ENCODE peak calls at places on chromosome 21, in nine cellular contexts. T is prostate gland, N is heart left ventricle, B is IMR-90, W is astrocyte, E is WERI-Rb-1, A is cardiac muscle cell, F is spleen, P is Caco-2. C is an unnamed sample.

GRCh38 chr21:44931137-44931500 is 8.7 kb upstream of the SLX9 start:
- DNase-seq in F (peak), E (no peak), B (no peak), P (no peak), T (no peak), A (peak), W (no peak), N (no peak), C (no peak)

GRCh38 chr21:46099476-46099875 is 1.6 kb downstream of the COL6A2 start:
- DNase-seq in E (peak), A (peak), B (peak), P (peak), F (peak), W (no peak), N (peak), T (peak), C (no peak)

GRCh38 chr21:34154878-34155277 is 81.5 kb downstream of the MRPS6 start:
- DNase-seq in A (no peak), E (no peak), W (no peak), F (no peak), T (no peak), B (no peak), P (no peak), N (no peak), C (no peak)

GRCh38 chr21:39185157-39185556 is 1.9 kb upstream of the PSMG1 start:
- DNase-seq in P (no peak), T (no peak), F (no peak), N (no peak), W (no peak), B (no peak), E (no peak), A (no peak), C (no peak)

GRCh38 chr21:38531610-38532009 is 33.3 kb upstream of the ERG start:
- DNase-seq in T (no peak), N (peak), P (no peak), E (no peak), F (no peak), A (peak), W (no peak), B (no peak), C (no peak)

GRCh38 chr21:38819051-38819718 is 13.5 kb downstream of the ETS2 start:
- DNase-seq in N (no peak), A (no peak), F (no peak), B (no peak), T (no peak), E (no peak), W (no peak), P (no peak), C (no peak)

GRCh38 chr21:28132713-28133112 is 860.0 kb downstream of the LTN1 start:
- DNase-seq in F (no peak), T (no peak), E (no peak), W (peak), B (peak), P (no peak), N (no peak), A (no peak), C (no peak)

GRCh38 chr21:29979043-29979442 is 39.2 kb upstream of the GRIK1 start:
- DNase-seq in N (no peak), B (no peak), A (no peak), P (no peak), F (no peak), E (no peak), W (no peak), T (no peak), C (no peak)

GRCh38 chr21:15065381-15066230 is 806 bp upstream of the NRIP1 start:
- DNase-seq in F (peak), W (peak), T (peak), A (peak), N (peak), E (peak), P (peak), B (peak), C (peak)

GRCh38 chr21:44866780-44867179 is 6.7 kb downstream of the PTTG1IP start:
- DNase-seq in F (peak), W (peak), A (peak), E (no peak), B (peak), P (no peak), T (no peak), N (no peak), C (no peak)

GRCh38 chr21:26732442-26733221 is 112.6 kb downstream of the ADAMTS1 start:
- DNase-seq in E (peak), A (peak), W (peak), F (no peak), T (no peak), P (no peak), B (peak), N (peak), C (peak)

GRCh38 chr21:39518055-39518844 is 66.5 kb downstream of the SH3BGR start:
- DNase-seq in T (peak), W (peak), F (no peak), E (peak), B (peak), P (peak), N (no peak), A (peak), C (no peak)

GRCh38 chr21:27134513-27134912 is 167.6 kb upstream of the ADAMTS5 start:
- DNase-seq in F (no peak), W (no peak), P (no peak), E (no peak), A (peak), N (no peak), T (no peak), B (peak), C (peak)

GRCh38 chr21:25421327-25422028 is 185.8 kb downstream of the MRPL39 start:
- DNase-seq in W (peak), N (no peak), T (no peak), B (peak), F (no peak), E (peak), A (peak), P (no peak), C (peak)

GRCh38 chr21:45620201-45620600 is 23.3 kb upstream of the PCBP3 start:
- DNase-seq in E (no peak), B (no peak), W (no peak), T (no peak), F (peak), P (peak), N (no peak), A (no peak), C (no peak)

GRCh38 chr21:18725653-18726052 is 322.1 kb upstream of the TMPRSS15 start:
- DNase-seq in T (no peak), W (no peak), A (no peak), N (no peak), P (peak), F (no peak), B (no peak), E (peak), C (no peak)

GRCh38 chr21:45012661-45013270 is 61.6 kb upstream of the ADARB1 start:
- DNase-seq in B (no peak), F (peak), T (no peak), P (peak), A (no peak), E (peak), N (no peak), W (no peak), C (no peak)

GRCh38 chr21:45551816-45552695 is 9.8 kb upstream of the SLC19A1 start:
- DNase-seq in F (peak), A (no peak), E (peak), T (no peak), W (no peak), B (no peak), P (peak), N (no peak), C (no peak)

GRCh38 chr21:45317401-45318145 is 29.9 kb upstream of the POFUT2 start:
- DNase-seq in W (peak), F (peak), N (no peak), T (no peak), P (peak), E (no peak), A (peak), B (peak), C (no peak)

GRCh38 chr21:25550805-25551204 is 56.5 kb downstream of the MRPL39 start:
- DNase-seq in B (no peak), A (no peak), N (no peak), F (no peak), P (no peak), W (no peak), E (no peak), T (no peak), C (no peak)

DNA sequence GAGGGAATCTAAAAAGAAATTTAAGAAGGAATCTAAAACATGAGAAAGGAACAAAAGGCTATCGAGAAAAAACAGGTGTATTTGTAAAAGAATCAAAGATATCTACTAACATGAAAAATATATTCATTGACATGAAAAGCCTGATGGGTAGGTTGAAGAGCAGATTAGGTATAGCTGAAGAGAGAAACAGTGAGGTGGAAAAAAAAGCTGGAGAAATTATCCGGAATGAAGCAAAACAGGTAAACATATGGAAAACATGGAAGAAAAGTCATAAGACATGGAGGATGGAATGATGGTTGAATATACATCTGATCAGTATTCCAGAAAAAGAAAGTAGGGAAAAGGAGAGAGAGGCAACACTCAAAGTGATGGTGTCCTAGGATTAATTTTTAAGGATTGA is 9.6 kb downstream of the EVA1C start:
- DNase-seq in N (no peak), F (no peak), A (no peak), W (no peak), B (no peak), E (no peak), T (no peak), P (no peak), C (no peak)
- H3K4me3 ChIP-seq in N (no peak), F (no peak), A (no peak), W (no peak), B (no peak), E (no peak), T (no peak), P (no peak), C (no peak)

GRCh38 chr21:23939369-23940065 is 1667.8 kb downstream of the MRPL39 start:
- DNase-seq in P (no peak), N (no peak), F (no peak), A (no peak), B (no peak), W (no peak), E (no peak), T (no peak), C (no peak)

GRCh38 chr21:23930565-23930964 is 1676.7 kb downstream of the MRPL39 start:
- DNase-seq in A (no peak), T (no peak), N (no peak), F (no peak), B (no peak), W (no peak), E (no peak), P (no peak), C (no peak)

GRCh38 chr21:23936991-23937390 is 1670.3 kb downstream of the MRPL39 start:
- DNase-seq in A (no peak), P (no peak), W (no peak), T (no peak), B (no peak), E (no peak), N (no peak), F (no peak), C (no peak)

DNA sequence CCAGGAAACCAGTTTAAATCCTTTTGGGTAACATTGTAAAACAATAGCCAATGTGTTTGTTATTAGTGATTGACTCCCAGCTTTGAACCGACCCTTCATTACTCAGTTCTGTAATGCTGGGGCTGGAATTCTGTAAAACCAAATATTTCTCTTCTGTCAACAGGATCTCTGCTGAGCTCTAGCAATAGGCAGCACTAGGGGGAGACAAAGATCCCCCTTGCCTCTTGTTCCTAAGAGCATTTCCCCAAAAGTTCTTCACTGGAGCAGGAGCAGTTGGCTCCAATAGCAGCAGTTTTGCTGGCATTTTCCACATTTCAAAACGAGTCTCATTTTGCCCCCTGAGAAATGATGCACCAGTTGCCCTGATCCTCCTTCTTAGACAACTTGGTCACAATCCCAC is 1671.1 kb downstream of the MRPL39 start:
- DNase-seq in F (no peak), W (peak), P (no peak), N (no peak), B (peak), E (peak), A (peak), T (no peak), C (no peak)
- TF ChIP-seq CTCF in F (no peak), W (peak), P (peak), N (no peak), B (peak), E (peak), A (no peak), T (no peak), C (peak)

GRCh38 chr21:37369307-37369854 is 2.8 kb downstream of the DYRK1A start:
- DNase-seq in E (no peak), B (no peak), N (no peak), P (no peak), W (no peak), A (no peak), T (no peak), F (no peak), C (no peak)

GRCh38 chr21:37368536-37369279 is 2.1 kb downstream of the DYRK1A start:
- DNase-seq in T (no peak), W (peak), P (no peak), B (peak), F (no peak), E (no peak), N (no peak), A (peak), C (no peak)

GRCh38 chr21:37372127-37372731 is 5.7 kb downstream of the DYRK1A start:
- DNase-seq in W (no peak), T (no peak), B (no peak), E (no peak), P (no peak), N (no peak), F (no peak), A (no peak), C (no peak)

GRCh38 chr21:37371041-37371397 is 4.4 kb downstream of the DYRK1A start:
- DNase-seq in P (no peak), E (no peak), W (no peak), B (no peak), A (no peak), T (no peak), F (no peak), N (no peak), C (no peak)

GRCh38 chr21:37370152-37371040 is 3.8 kb downstream of the DYRK1A start:
- DNase-seq in E (no peak), W (peak), B (peak), T (no peak), N (no peak), A (peak), F (no peak), P (no peak), C (no peak)
- H3K4me3 ChIP-seq in E (no peak), W (peak), B (peak), T (peak), N (no peak), A (peak), F (peak), P (no peak), C (peak)

DNA sequence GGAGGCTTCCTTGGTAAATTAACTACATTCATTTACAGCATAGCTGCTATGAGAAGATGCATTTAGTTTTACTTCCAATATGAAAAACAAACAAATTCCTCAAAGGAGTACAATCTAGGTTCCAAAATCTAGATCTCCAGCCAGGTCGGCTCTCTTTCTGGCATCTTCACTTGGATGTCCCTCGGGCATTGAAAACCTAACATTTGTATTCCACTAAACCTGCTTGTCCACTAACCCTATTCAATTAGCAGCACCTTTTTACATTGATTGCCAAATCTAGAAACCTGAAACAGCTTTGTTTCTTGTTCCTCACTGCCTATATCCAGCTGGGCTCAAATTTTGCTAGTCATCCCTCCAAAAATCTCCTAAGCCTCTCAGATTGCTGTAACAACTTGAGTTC is 14.3 kb upstream of the CXADR start:
- DNase-seq in W (no peak), F (no peak), T (peak), E (no peak), A (no peak), P (no peak), B (no peak), N (no peak), C (peak)
- TF ChIP-seq CTCF in W (no peak), F (no peak), T (no peak), E (no peak), A (no peak), P (no peak), B (no peak), N (no peak), C (no peak)

GRCh38 chr21:35208810-35209517 is 159.9 kb upstream of the RUNX1 start:
- DNase-seq in B (peak), P (no peak), F (no peak), T (no peak), W (peak), A (peak), N (peak), E (no peak), C (no peak)
- H3K4me3 ChIP-seq in B (no peak), P (no peak), F (no peak), T (no peak), W (peak), A (no peak), N (no peak), E (no peak), C (no peak)

GRCh38 chr21:42537106-42537742 is 23.6 kb downstream of the SLC37A1 start:
- DNase-seq in B (no peak), A (no peak), W (no peak), F (no peak), N (no peak), P (peak), E (peak), T (no peak), C (no peak)
- TF ChIP-seq CTCF in B (peak), A (peak), W (peak), F (peak), N (no peak), P (peak), E (peak), T (no peak), C (peak)

C was measured in LNCaP clone FGC.